ENCODE peak calls at places on chromosomes 5 and 9, in four cellular contexts. X is K562, B is HCT116, K is Panc1. O is an unnamed sample.

GRCh38 chr5:77133061-77133758 is 46.1 kb upstream of the ZBED3 start:
- DNase-seq in K (peak; percentile 92), X (no peak), B (peak; percentile 72), O (peak; percentile 85)

GRCh38 chr5:122591828-122592227 is 183.1 kb upstream of the SNX2 start:
- DNase-seq in X (no peak), B (no peak), K (no peak), O (no peak)

GRCh38 chr5:141529002-141529401 is 40.1 kb downstream of the PCDHGC5 start:
- DNase-seq in K (no peak), X (no peak), B (no peak), O (no peak)

GRCh38 chr5:103094737-103095136 is 25.2 kb downstream of the GIN1 start:
- DNase-seq in K (no peak), X (peak; percentile 34), B (no peak), O (no peak)

GRCh38 chr5:180140627-180141006 is 68.4 kb downstream of the RASGEF1C start:
- DNase-seq in B (no peak), K (no peak), X (no peak), O (peak; percentile 74)

GRCh38 chr5:127031147-127031862 is 947 bp upstream of the MARCHF3 start:
- DNase-seq in X (no peak), K (no peak), B (no peak), O (no peak)

GRCh38 chr5:143693691-143694252 is 118.2 kb upstream of the HMHB1 start:
- DNase-seq in K (no peak), B (no peak), X (no peak), O (no peak)

GRCh38 chr9:131395027-131395744 is 1.3 kb downstream of the PRRC2B start:
- DNase-seq in B (no peak), X (peak; percentile 42), K (no peak), O (peak; percentile 77)

GRCh38 chr5:150163547-150164059 is 3.0 kb upstream of the CDX1 start:
- DNase-seq in K (no peak), B (no peak), X (peak; percentile 27), O (no peak)

GRCh38 chr5:150162142-150162513 is 4.5 kb upstream of the CDX1 start:
- DNase-seq in X (no peak), B (no peak), K (no peak), O (no peak)

GRCh38 chr5:150161242-150162141 is 5.1 kb upstream of the CDX1 start:
- DNase-seq in X (peak; percentile 87), K (peak; percentile 64), B (peak; percentile 63), O (peak; percentile 92)

GRCh38 chr5:150164211-150164610 is 2.4 kb upstream of the CDX1 start:
- DNase-seq in K (no peak), B (no peak), X (no peak), O (no peak)

DNA sequence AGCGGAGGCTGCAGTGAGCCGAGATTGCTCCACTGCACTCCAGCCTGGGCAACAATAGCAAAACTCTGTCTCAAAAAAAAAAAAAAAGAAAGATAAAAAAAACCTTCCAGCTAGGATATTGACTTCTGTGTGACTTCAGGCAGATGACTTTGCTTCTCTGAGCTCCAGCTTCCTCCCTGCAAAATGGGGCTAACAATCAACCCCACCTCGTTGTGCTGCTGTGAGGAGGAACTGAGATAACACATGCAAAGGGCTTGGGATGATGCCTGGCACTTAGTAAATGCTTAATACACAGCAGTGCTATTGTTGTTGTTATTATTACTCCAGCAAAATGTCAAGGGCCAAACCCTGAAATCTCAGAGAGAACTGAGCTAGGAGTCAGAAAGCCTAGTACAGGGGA is 3.5 kb upstream of the CDX1 start:
- DNase-seq in B (no peak), X (no peak), K (no peak), O (no peak)
- H3K27ac ChIP-seq in B (no peak overlapping the region), X (no peak overlapping the region), K (no peak overlapping the region), O (no peak overlapping the region)

GRCh38 chr9:95268681-95269080 is 48.8 kb downstream of the FANCC start:
- DNase-seq in X (peak; percentile 20), K (no peak), B (peak; percentile 10), O (no peak)

GRCh38 chr9:95261890-95262289 is 55.6 kb downstream of the FANCC start:
- DNase-seq in X (no peak), K (no peak), B (no peak), O (no peak)

GRCh38 chr9:95265960-95266359 is 51.5 kb downstream of the FANCC start:
- DNase-seq in X (no peak), B (no peak), K (no peak), O (no peak)

GRCh38 chr9:95266649-95267048 is 50.9 kb downstream of the FANCC start:
- DNase-seq in X (no peak), K (no peak), B (no peak), O (no peak)

GRCh38 chr9:95264954-95265615 is 52.4 kb downstream of the FANCC start:
- DNase-seq in K (no peak), X (peak; percentile 13), B (no peak), O (no peak)
- TF ChIP-seq CTCF in K (peak; percentile 42), X (peak; percentile 27), B (peak; percentile 20), O (no peak)

GRCh38 chr5:149759563-149759962 is 29.5 kb downstream of the PPARGC1B start:
- DNase-seq in K (no peak), X (no peak), B (no peak), O (no peak)

GRCh38 chr5:149756354-149756753 is 26.2 kb downstream of the PPARGC1B start:
- DNase-seq in B (no peak), K (no peak), X (no peak), O (no peak)

GRCh38 chr5:149757186-149757950 is 27.3 kb downstream of the PPARGC1B start:
- DNase-seq in K (no peak), B (no peak), X (no peak), O (no peak)

GRCh38 chr5:149759986-149760699 is 30.0 kb downstream of the PPARGC1B start:
- DNase-seq in X (no peak), K (no peak), B (no peak), O (no peak)

DNA sequence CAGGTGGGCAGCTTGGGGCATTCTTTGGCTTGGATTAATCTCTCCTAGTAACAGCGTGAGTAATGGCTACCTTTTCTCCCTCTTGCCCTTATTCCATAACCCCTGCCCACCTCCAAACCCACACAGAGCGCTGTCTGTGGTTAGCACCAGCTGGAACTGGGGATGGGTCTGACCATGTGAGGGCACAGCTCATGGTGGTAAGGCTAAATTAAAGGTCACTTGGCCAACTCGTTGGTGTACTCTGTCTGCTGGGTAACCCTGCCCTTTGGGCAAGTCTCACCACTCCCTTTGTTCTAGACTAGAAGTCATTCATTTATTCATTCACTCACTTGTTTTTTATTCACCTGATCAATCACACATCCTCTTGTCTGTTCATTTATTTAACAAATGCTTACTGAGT is 27.8 kb downstream of the PPARGC1B start:
- DNase-seq in X (no peak), K (no peak), B (no peak), O (no peak)
- TF ChIP-seq POLR2AphosphoS5 in X (no peak), K (no peak), B (no peak), O (no peak)

GRCh38 chr5:150112211-150113046 is 26.1 kb upstream of the CSF1R start:
- DNase-seq in K (no peak), B (no peak), X (peak; percentile 7), O (no peak)

GRCh38 chr5:150111121-150111520 is 24.8 kb upstream of the CSF1R start:
- DNase-seq in X (peak; percentile 6), K (no peak), B (no peak), O (no peak)

GRCh38 chr5:150114773-150115408 is 28.5 kb upstream of the CSF1R start:
- DNase-seq in X (no peak), B (no peak), K (no peak), O (no peak)

GRCh38 chr5:150114102-150114641 is 27.8 kb upstream of the CSF1R start:
- DNase-seq in K (no peak), B (no peak), X (no peak), O (no peak)

DNA sequence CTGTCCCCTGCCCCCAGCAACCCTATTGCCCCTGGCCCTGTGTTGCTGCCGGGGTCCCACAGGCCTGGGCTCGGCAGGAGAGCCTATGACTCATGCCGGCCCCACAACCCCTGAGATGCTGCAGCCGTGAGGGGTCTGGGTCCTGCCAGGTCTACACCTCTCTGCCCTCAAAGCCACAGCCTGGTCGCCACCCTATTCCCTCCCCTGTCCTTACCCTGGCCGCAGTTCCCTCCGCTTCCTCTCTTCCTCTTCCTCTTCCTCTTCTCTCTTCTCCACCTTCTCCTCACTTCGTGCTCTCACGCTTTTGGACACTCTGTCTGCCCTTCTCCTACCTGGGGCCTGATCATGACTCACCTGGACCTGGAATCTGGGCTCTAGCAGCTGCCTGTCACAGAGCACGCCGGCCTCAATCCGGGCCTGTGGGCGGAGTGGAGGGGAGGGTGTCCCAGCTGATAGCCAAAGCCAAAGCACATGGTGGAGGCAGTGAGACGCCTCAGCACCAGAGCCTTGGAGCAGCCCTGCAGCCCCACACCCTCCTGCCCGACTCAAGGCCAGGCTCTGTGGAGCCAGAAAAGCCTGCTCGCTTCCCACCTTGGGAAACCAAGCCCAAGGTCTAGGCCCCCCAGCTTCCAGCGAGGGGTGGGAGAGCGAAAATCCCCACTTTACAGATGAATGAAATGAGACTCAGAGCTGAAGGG is 26.8 kb upstream of the CSF1R start:
- DNase-seq in B (no peak), K (no peak), X (peak; percentile 47), O (peak; percentile 73)
- H3K27ac ChIP-seq in B (no peak overlapping the region), K (no peak overlapping the region), X (no peak overlapping the region), O (peak overlapping the region; percentile 26)

GRCh38 chr9:86639287-86639686 is 285.1 kb upstream of the TUT7 start:
- DNase-seq in K (no peak), X (no peak), B (no peak), O (no peak)

GRCh38 chr9:86636051-86636450 is 281.8 kb upstream of the TUT7 start:
- DNase-seq in X (no peak), K (no peak), B (no peak), O (no peak)

GRCh38 chr9:86638109-86638508 is 283.9 kb upstream of the TUT7 start:
- DNase-seq in X (no peak), B (no peak), K (no peak), O (no peak)

GRCh38 chr9:86636614-86637013 is 282.4 kb upstream of the TUT7 start:
- DNase-seq in K (no peak), X (peak; percentile 33), B (no peak), O (no peak)

GRCh38 chr9:86637515-86637914 is 283.3 kb upstream of the TUT7 start:
- DNase-seq in B (no peak), X (peak; percentile 33), K (no peak), O (no peak)
- TF ChIP-seq CTCF in B (peak; percentile 35), X (peak; percentile 48), K (peak; percentile 51), O (peak; percentile 17)

GRCh38 chr5:149730620-149731331 is 666 bp downstream of the PPARGC1B start:
- DNase-seq in B (no peak), X (peak; percentile 75), K (no peak), O (peak; percentile 75)
- TF ChIP-seq POLR2AphosphoS5 in B (no peak), X (no peak), K (no peak), O (no peak)

DNA sequence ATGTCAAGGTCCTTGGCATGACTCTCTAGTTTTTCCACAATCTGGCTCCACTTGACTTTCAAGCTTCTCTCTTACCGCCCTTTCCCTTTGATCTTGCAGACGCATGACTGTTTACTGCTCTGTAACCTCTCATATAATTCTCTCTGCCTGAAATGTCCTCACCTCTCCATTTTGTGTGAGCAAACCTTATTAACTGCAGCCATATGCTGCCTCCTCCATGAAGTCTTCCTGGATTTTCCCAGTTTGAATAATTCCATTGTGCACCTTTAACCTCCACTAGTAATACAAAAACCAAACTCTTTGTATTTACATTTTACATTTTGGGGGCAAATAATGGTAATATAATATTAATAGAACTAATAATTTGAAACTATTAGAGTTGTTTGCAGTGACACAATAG is 9.5 kb upstream of the C9orf72 start:
- DNase-seq in B (no peak), X (no peak), K (no peak), O (no peak)
- H3K27ac ChIP-seq in B (no peak overlapping the region), X (no peak overlapping the region), K (no peak overlapping the region), O (no peak overlapping the region)

O was measured in suprapubic skin.